ENCODE peak calls at places on chromosomes 16 and 17, in nine cellular contexts. J is esophagus squamous epithelium, H is neural crest cell, E is body of pancreas, B is breast epithelium, V is natural killer cell, P is prostate gland, R is H1, K is endothelial cell. X is an unnamed sample.

GRCh38 chr16:29986231-29986630 is 9.2 kb downstream of the HIRIP3 start:
- DNase-seq in J (no peak), H (no peak), E (no peak), B (no peak), V (no peak), P (no peak), R (no peak), K (no peak), X (no peak)

GRCh38 chr17:55926276-55926995 is 175.6 kb downstream of the PCTP start:
- DNase-seq in J (no peak), H (no peak), E (no peak), B (no peak), V (no peak), P (no peak), R (no peak), K (no peak), X (no peak)

GRCh38 chr17:50330151-50330753 is 15.7 kb upstream of the XYLT2 start:
- DNase-seq in J (no peak), H (no peak), E (no peak), B (no peak), V (no peak), P (no peak), R (no peak), K (no peak), X (no peak)

GRCh38 chr16:86498661-86499493 is 11.4 kb upstream of the FOXF1 start:
- DNase-seq in J (no peak), H (no peak), E (no peak), B (no peak), V (no peak), P (no peak), R (no peak), K (no peak), X (no peak)

GRCh38 chr16:47142469-47143328 is 1.0 kb downstream of the NETO2 start:
- DNase-seq in J (no peak), H (no peak), E (peak; percentile 15), B (no peak), V (no peak), P (no peak), R (no peak), K (no peak), X (peak; percentile 44)

GRCh38 chr16:77143364-77143763 is 47.6 kb upstream of the MON1B start:
- DNase-seq in J (no peak), H (no peak), E (no peak), B (no peak), V (no peak), P (no peak), R (no peak), K (no peak), X (no peak)

GRCh38 chr17:42281571-42282096 is 5.4 kb upstream of the STAT5B start:
- DNase-seq in J (no peak), H (no peak), E (peak; percentile 58), B (peak; percentile 11), V (no peak), P (no peak), R (no peak), K (no peak), X (no peak)

GRCh38 chr16:48511071-48511540 is 98.9 kb downstream of the N4BP1 start:
- DNase-seq in J (no peak), H (no peak), E (no peak), B (no peak), V (no peak), P (no peak), R (no peak), K (no peak), X (no peak)

GRCh38 chr16:89175280-89176146 is 4.0 kb downstream of the CDH15 start:
- DNase-seq in J (no peak), H (no peak), E (no peak), B (no peak), V (no peak), P (no peak), R (no peak), K (no peak), X (no peak)

GRCh38 chr16:31568577-31569359 is 41.1 kb downstream of the AHSP start:
- DNase-seq in J (no peak), H (no peak), E (no peak), B (no peak), V (no peak), P (peak; percentile 11), R (peak; percentile 10), K (peak; percentile 15), X (no peak)

GRCh38 chr17:73694491-73694890 is 50.2 kb upstream of the SDK2 start:
- DNase-seq in J (no peak), H (no peak), E (no peak), B (no peak), V (no peak), P (no peak), R (no peak), K (no peak), X (no peak)

GRCh38 chr17:73698966-73699365 is 54.7 kb upstream of the SDK2 start:
- DNase-seq in J (no peak), H (no peak), E (no peak), B (no peak), V (no peak), P (no peak), R (no peak), K (no peak), X (no peak)

GRCh38 chr17:73696251-73696650 is 52.0 kb upstream of the SDK2 start:
- DNase-seq in J (no peak), H (no peak), E (no peak), B (no peak), V (no peak), P (no peak), R (no peak), K (no peak), X (no peak)

GRCh38 chr17:73695035-73695738 is 50.9 kb upstream of the SDK2 start:
- DNase-seq in J (no peak), H (no peak), E (no peak), B (no peak), V (no peak), P (no peak), R (no peak), K (no peak), X (no peak)

GRCh38 chr17:73697872-73698271 is 53.6 kb upstream of the SDK2 start:
- DNase-seq in J (no peak), H (no peak), E (no peak), B (no peak), V (no peak), P (no peak), R (no peak), K (no peak), X (no peak)
- TF ChIP-seq CTCF in J (no peak), H (peak; percentile 36), E (no peak), B (no peak), V (no peak), P (no peak), R (peak; percentile 62), K (no peak), X (no peak)

DNA sequence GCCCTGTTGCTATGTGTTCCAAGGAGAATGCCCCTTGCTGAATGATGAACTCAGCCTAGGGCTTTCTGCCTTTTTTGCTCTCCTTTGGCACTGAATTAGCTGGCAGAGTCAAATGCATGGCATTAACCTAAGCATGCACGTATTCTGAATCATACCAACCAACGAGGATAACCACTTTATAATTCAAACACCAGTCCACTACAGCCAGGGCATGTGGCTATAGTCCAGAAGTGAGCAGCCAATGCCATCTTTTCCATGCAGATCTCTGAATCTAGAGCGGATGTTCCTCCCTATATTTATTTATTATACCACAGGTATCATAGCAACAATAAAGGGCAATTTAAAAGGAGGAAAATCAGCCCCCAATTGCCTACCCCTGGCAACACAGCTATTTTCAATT is 15.7 kb downstream of the TMIGD1 start:
- DNase-seq in J (no peak), H (no peak), E (no peak), B (no peak), V (no peak), P (no peak), R (no peak), K (no peak), X (no peak)
- TF ChIP-seq CTCF in J (no peak), H (no peak), E (no peak), B (no peak), V (no peak), P (no peak), R (no peak), K (no peak), X (no peak)

GRCh38 chr17:80984749-80985148 is 6.9 kb upstream of the CHMP6 start:
- DNase-seq in J (no peak), H (no peak), E (no peak), B (no peak), V (no peak), P (no peak), R (peak; percentile 57), K (no peak), X (no peak)
- TF ChIP-seq CTCF in J (no peak), H (no peak), E (no peak), B (no peak), V (no peak), P (no peak), R (peak; percentile 40), K (no peak), X (no peak)

GRCh38 chr17:80970044-80970761 is 21.4 kb upstream of the CHMP6 start:
- DNase-seq in J (no peak), H (no peak), E (no peak), B (no peak), V (no peak), P (peak; percentile 32), R (no peak), K (no peak), X (peak; percentile 58)

GRCh38 chr17:80971704-80972304 is 19.8 kb upstream of the CHMP6 start:
- DNase-seq in J (no peak), H (no peak), E (no peak), B (no peak), V (no peak), P (no peak), R (no peak), K (no peak), X (no peak)

GRCh38 chr17:80969674-80970043 is 22.0 kb upstream of the CHMP6 start:
- DNase-seq in J (no peak), H (no peak), E (no peak), B (no peak), V (no peak), P (no peak), R (no peak), K (no peak), X (no peak)

GRCh38 chr17:80969030-80969673 is 22.5 kb upstream of the CHMP6 start:
- DNase-seq in J (no peak), H (no peak), E (no peak), B (no peak), V (no peak), P (no peak), R (no peak), K (no peak), X (no peak)

DNA sequence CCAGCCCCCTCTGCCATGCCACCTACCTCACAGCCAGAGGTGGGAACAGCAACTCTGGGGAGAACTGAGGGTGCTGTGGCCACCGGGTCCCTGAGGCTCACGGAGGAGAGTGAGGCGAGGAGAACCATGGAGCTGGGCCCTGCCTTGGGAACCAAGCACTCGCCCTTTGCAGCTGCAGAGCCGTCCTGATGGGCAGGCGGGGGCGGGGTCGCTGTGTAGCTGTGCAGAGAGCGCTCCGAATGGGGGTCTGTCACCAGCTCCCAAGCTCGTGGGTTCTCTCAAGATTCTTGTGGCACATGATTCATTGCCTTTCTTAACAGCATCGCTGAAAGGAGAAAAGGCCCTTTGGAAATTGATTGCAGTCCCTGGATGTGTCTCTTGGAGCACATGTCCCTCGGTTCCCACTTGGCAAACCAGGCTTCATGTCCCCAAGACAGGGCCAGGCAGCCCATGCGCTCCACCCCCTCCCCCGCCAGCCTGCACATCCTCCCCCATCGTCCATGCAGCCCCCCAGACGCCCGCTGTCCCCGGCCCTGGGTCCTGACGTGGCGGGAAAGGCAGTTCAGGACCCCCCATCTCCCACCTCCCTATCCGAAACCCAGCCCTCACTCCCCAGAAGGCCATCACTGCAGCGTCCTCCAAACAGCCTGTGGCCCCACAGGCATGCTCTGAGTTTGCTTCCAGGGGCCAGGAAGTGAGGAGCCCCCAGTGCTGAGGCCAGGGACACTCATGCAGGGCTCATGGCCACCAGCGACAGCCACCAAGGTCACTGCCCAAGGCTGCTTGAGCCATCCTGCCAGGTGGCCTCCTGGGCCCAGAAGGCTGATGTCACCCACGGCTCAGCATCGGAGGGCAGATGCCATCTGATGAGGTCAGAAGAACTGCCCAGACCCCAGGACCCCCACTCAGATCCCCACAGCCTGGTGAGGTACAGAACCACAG is 20.6 kb upstream of the CHMP6 start:
- DNase-seq in J (no peak), H (no peak), E (no peak), B (no peak), V (no peak), P (no peak), R (no peak), K (no peak), X (no peak)
- TF ChIP-seq CTCF in J (no peak), H (peak; percentile 9), E (no peak), B (peak; percentile 1), V (no peak), P (no peak), R (no peak), K (no peak), X (no peak)

X was measured in activated B cell treated with CpG ODN at 0.5 μM for 24 hours.